ENCODE peak calls at places on chromosomes 12 and 14, in six cellular contexts. E is naive thymus-derived CD8-positive, alpha-beta T cell; S is ELR; T is PC-9; W is progenitor cell of endocrine pancreas; Q is Daoy. V is an unnamed sample.

GRCh38 chr12:1518763-1519516 is 75.4 kb downstream of the FBXL14 start:
- DNase-seq in E (no peak), S (peak; percentile 91), T (peak; percentile 84), W (no peak), Q (peak; percentile 93), V (no peak)

GRCh38 chr12:67595365-67595764 is 53.2 kb upstream of the DYRK2 start:
- DNase-seq in E (no peak), S (no peak), T (no peak), W (no peak), Q (no peak), V (no peak)

GRCh38 chr14:71411766-71412165 is 504.5 kb downstream of the PCNX1 start:
- DNase-seq in E (no peak), S (no peak), T (no peak), W (no peak), Q (no peak), V (no peak)

GRCh38 chr12:20274008-20274407 is 94.3 kb upstream of the PDE3A start:
- DNase-seq in E (no peak), S (no peak), T (no peak), W (no peak), Q (no peak), V (no peak)

GRCh38 chr14:52852810-52853521 is 61.6 kb upstream of the GNPNAT1 start:
- DNase-seq in E (no peak), S (no peak), T (no peak), W (no peak), Q (no peak), V (no peak)

GRCh38 chr14:72714094-72714493 is 179.8 kb downstream of the DPF3 start:
- DNase-seq in E (peak; percentile 68), S (no peak), T (no peak), W (no peak), Q (no peak), V (no peak)

GRCh38 chr12:16229676-16230075 is 47.8 kb downstream of the SLC15A5 start:
- DNase-seq in E (no peak), S (no peak), T (no peak), W (no peak), Q (no peak), V (no peak)

GRCh38 chr14:31749275-31749674 is 188.1 kb downstream of the NUBPL start:
- DNase-seq in E (no peak), S (no peak), T (no peak), W (no peak), Q (no peak), V (no peak)

GRCh38 chr14:43651896-43652295 is 855.2 kb downstream of the FSCB start:
- DNase-seq in E (no peak), S (no peak), T (no peak), W (no peak), Q (no peak), V (no peak)

GRCh38 chr14:96105089-96105920 is 66.1 kb downstream of the C14orf132 start:
- DNase-seq in E (no peak), S (no peak), T (no peak), W (no peak), Q (no peak), V (no peak)

GRCh38 chr12:14833952-14834351 is 9.4 kb downstream of the ART4 start:
- DNase-seq in E (no peak), S (peak; percentile 41), T (no peak), W (no peak), Q (peak; percentile 71), V (no peak)

GRCh38 chr12:48998497-48999353 is 450 bp downstream of the DDN start:
- DNase-seq in E (peak; percentile 16), S (peak; percentile 54), T (no peak), W (no peak), Q (peak; percentile 63), V (peak; percentile 82)

GRCh38 chr12:38132139-38132538 is 184.4 kb upstream of the ALG10B start:
- DNase-seq in E (no peak), S (no peak), T (no peak), W (no peak), Q (no peak), V (no peak)

GRCh38 chr12:67533159-67533558 is 115.4 kb upstream of the DYRK2 start:
- DNase-seq in E (no peak), S (no peak), T (no peak), W (no peak), Q (no peak), V (no peak)

GRCh38 chr14:44404021-44404420 is 103.1 kb downstream of the FSCB start:
- DNase-seq in E (no peak), S (peak; percentile 17), T (no peak), W (no peak), Q (peak; percentile 44), V (no peak)

GRCh38 chr12:12007001-12007712 is 63.6 kb upstream of the BCL2L14 start:
- DNase-seq in E (no peak), S (peak; percentile 90), T (no peak), W (no peak), Q (peak; percentile 84), V (no peak)

GRCh38 chr14:89013698-89014569 is 189.5 kb downstream of the TTC8 start:
- DNase-seq in E (no peak), S (no peak), T (no peak), W (no peak), Q (no peak), V (no peak)

GRCh38 chr14:91177073-91177796 is 63.4 kb downstream of the DGLUCY start:
- DNase-seq in E (peak; percentile 78), S (peak; percentile 81), T (peak; percentile 10), W (no peak), Q (peak; percentile 80), V (no peak)

GRCh38 chr14:97491697-97492096 is 694.5 kb downstream of the VRK1 start:
- DNase-seq in E (no peak), S (no peak), T (no peak), W (no peak), Q (no peak), V (no peak)

GRCh38 chr14:50846171-50846880 is 15.4 kb upstream of the NIN start:
- DNase-seq in E (no peak), S (peak; percentile 96), T (no peak), W (no peak), Q (peak; percentile 71), V (no peak)

GRCh38 chr12:113299619-113300237 is 35.2 kb downstream of the SLC8B1 start:
- DNase-seq in E (no peak), S (peak; percentile 86), T (peak; percentile 87), W (no peak), Q (peak; percentile 85), V (peak; percentile 49)

GRCh38 chr14:78075610-78076277 is 94.4 kb upstream of the NRXN3 start:
- DNase-seq in E (no peak), S (no peak), T (no peak), W (no peak), Q (no peak), V (no peak)

GRCh38 chr14:104870368-104871144 is 5.5 kb downstream of the CEP170B start:
- DNase-seq in E (peak; percentile 41), S (no peak), T (no peak), W (peak; percentile 38), Q (no peak), V (peak; percentile 81)

GRCh38 chr12:121452356-121453021 is 52.6 kb downstream of the RNF34 start:
- DNase-seq in E (no peak), S (no peak), T (peak; percentile 88), W (no peak), Q (no peak), V (no peak)

GRCh38 chr14:55388160-55388559 is 23.5 kb downstream of the ATG14 start:
- DNase-seq in E (no peak), S (peak; percentile 86), T (no peak), W (no peak), Q (peak; percentile 78), V (no peak)

GRCh38 chr12:96134200-96134599 is 60.0 kb upstream of the ELK3 start:
- DNase-seq in E (no peak), S (no peak), T (no peak), W (no peak), Q (no peak), V (no peak)

GRCh38 chr12:131102991-131103609 is 149.4 kb downstream of the ADGRD1 start:
- DNase-seq in E (no peak), S (no peak), T (no peak), W (no peak), Q (no peak), V (no peak)

GRCh38 chr12:45200497-45201043 is 15.3 kb upstream of the ANO6 start:
- DNase-seq in E (no peak), S (no peak), T (no peak), W (no peak), Q (no peak), V (no peak)

GRCh38 chr12:64109706-64110105 is 112.4 kb downstream of the KICS2 start:
- DNase-seq in E (no peak), S (no peak), T (no peak), W (no peak), Q (no peak), V (no peak)

GRCh38 chr14:92466068-92466458 is 47.5 kb upstream of the RIN3 start:
- DNase-seq in E (no peak), S (no peak), T (no peak), W (no peak), Q (no peak), V (no peak)

GRCh38 chr12:19967001-19967400 is 401.3 kb upstream of the PDE3A start:
- DNase-seq in E (no peak), S (no peak), T (no peak), W (no peak), Q (no peak), V (no peak)

GRCh38 chr12:39807043-39807442 is 187.4 kb upstream of the ABCD2 start:
- DNase-seq in E (no peak), S (peak; percentile 8), T (no peak), W (no peak), Q (peak; percentile 21), V (no peak)

GRCh38 chr14:76919811-76920571 is 93.8 kb downstream of the LRRC74A start:
- DNase-seq in E (peak; percentile 49), S (peak; percentile 53), T (no peak), W (no peak), Q (peak; percentile 93), V (no peak)

GRCh38 chr12:119682635-119683340 is 14.9 kb downstream of the PRKAB1 start:
- DNase-seq in E (no peak), S (no peak), T (no peak), W (no peak), Q (no peak), V (no peak)

GRCh38 chr12:9869307-9870161 is at the start of gene CLEC2B:
- DNase-seq in E (peak; percentile 66), S (peak; percentile 80), T (peak; percentile 18), W (no peak), Q (peak; percentile 16), V (no peak)

GRCh38 chr14:104665092-104665662 is 24.2 kb upstream of the INF2 start:
- DNase-seq in E (no peak), S (peak; percentile 37), T (no peak), W (no peak), Q (peak; percentile 51), V (no peak)

V was measured in H1.